ENCODE peak calls at places on chromosomes 2 and 18, in four cellular contexts. W, N, T and M are unnamed samples.

GRCh38 chr2:55954306-55955035 is 30.9 kb upstream of the EFEMP1 start:
- DNase-seq in W (no peak), N (peak), T (peak), M (no peak)

GRCh38 chr2:215171151-215171550 is 32.7 kb upstream of the ABCA12 start:
- DNase-seq in W (no peak), N (no peak), T (peak), M (no peak)

GRCh38 chr18:63878343-63878742 is 9.2 kb upstream of the SERPINB2 start:
- DNase-seq in W (no peak), N (peak), T (peak), M (no peak)

GRCh38 chr2:145273840-145274239 is 753.9 kb upstream of the ZEB2 start:
- DNase-seq in W (no peak), N (peak), T (no peak), M (no peak)

GRCh38 chr18:30675493-30675892 is 367.0 kb downstream of the DSC3 start:
- DNase-seq in W (no peak), N (no peak), T (no peak), M (no peak)

GRCh38 chr2:237996041-237996593 is 29.3 kb downstream of the UBE2F start:
- DNase-seq in W (no peak), N (peak), T (peak), M (peak)

GRCh38 chr18:49499046-49499637 is 12.1 kb upstream of the C18orf32 start:
- DNase-seq in W (no peak), N (no peak), T (no peak), M (no peak)

GRCh38 chr2:165582409-165582808 is 112.9 kb downstream of the CSRNP3 start:
- DNase-seq in W (no peak), N (peak), T (peak), M (no peak)

GRCh38 chr18:48385595-48385994 is 23.6 kb downstream of the ZBTB7C start:
- DNase-seq in W (no peak), N (no peak), T (no peak), M (peak)

GRCh38 chr2:223549215-223549614 is 52.9 kb downstream of the SCG2 start:
- DNase-seq in W (no peak), N (peak), T (peak), M (no peak)

GRCh38 chr2:113075600-113075999 is 7.8 kb downstream of the IL1F10 start:
- DNase-seq in W (no peak), N (no peak), T (no peak), M (no peak)